ENCODE peak calls at places on chromosomes 7 and 10, in seven cellular contexts. T, J, Q, N, B, Y and C are unnamed samples.

GRCh38 chr7:155653773-155654172 is 9.3 kb downstream of the RBM33 start:
- DNase-seq in T (no peak), J (no peak), Q (no peak), N (no peak), B (no peak), Y (no peak), C (no peak)

GRCh38 chr7:117871778-117872538 is 1.3 kb downstream of the CTTNBP2 start:
- DNase-seq in T (no peak), J (no peak), Q (no peak), N (no peak), B (peak; percentile 47), Y (no peak), C (no peak)

GRCh38 chr10:114483575-114483974 is 79.3 kb upstream of the AFAP1L2 start:
- DNase-seq in T (no peak), J (no peak), Q (no peak), N (no peak), B (no peak), Y (no peak), C (no peak)

GRCh38 chr10:79028456-79029010 is 40.2 kb upstream of the ZMIZ1 start:
- DNase-seq in T (no peak), J (peak; percentile 44), Q (no peak), N (no peak), B (no peak), Y (no peak), C (no peak)

GRCh38 chr7:17946591-17946990 is 6.3 kb upstream of the SNX13 start:
- DNase-seq in T (no peak), J (no peak), Q (no peak), N (no peak), B (no peak), Y (no peak), C (no peak)

GRCh38 chr10:71077143-71077581 is 135.2 kb upstream of the UNC5B start:
- DNase-seq in T (no peak), J (no peak), Q (no peak), N (no peak), B (no peak), Y (no peak), C (no peak)

GRCh38 chr10:129579228-129579627 is 112.2 kb downstream of the MGMT start:
- DNase-seq in T (no peak), J (no peak), Q (no peak), N (no peak), B (no peak), Y (no peak), C (no peak)

GRCh38 chr10:11230706-11231105 is 213.0 kb downstream of the CELF2 start:
- DNase-seq in T (no peak), J (no peak), Q (no peak), N (no peak), B (no peak), Y (no peak), C (no peak)

GRCh38 chr10:109939253-109939961 is 16.1 kb upstream of the XPNPEP1 start:
- DNase-seq in T (no peak), J (no peak), Q (no peak), N (no peak), B (no peak), Y (no peak), C (no peak)

GRCh38 chr10:24973163-24973562 is 20.8 kb upstream of the PRTFDC1 start:
- DNase-seq in T (no peak), J (no peak), Q (no peak), N (no peak), B (no peak), Y (no peak), C (no peak)

GRCh38 chr10:127737563-127738511 is 852 bp downstream of the FOXI2 start:
- DNase-seq in T (no peak), J (no peak), Q (no peak), N (no peak), B (no peak), Y (no peak), C (no peak)

GRCh38 chr7:26038201-26038990 is 113.6 kb upstream of the NFE2L3 start:
- DNase-seq in T (no peak), J (no peak), Q (no peak), N (no peak), B (no peak), Y (no peak), C (no peak)

GRCh38 chr10:73251683-73252444 is 580 bp downstream of the MRPS16 start:
- DNase-seq in T (no peak), J (no peak), Q (no peak), N (no peak), B (no peak), Y (no peak), C (no peak)

GRCh38 chr10:34758447-34758996 is 56.6 kb downstream of the PARD3 start:
- DNase-seq in T (peak; percentile 36), J (no peak), Q (peak; percentile 70), N (no peak), B (no peak), Y (no peak), C (no peak)

GRCh38 chr7:134186022-134186421 is 58.9 kb downstream of the LRGUK start:
- DNase-seq in T (peak; percentile 29), J (no peak), Q (no peak), N (no peak), B (no peak), Y (no peak), C (no peak)

GRCh38 chr10:61987951-61988379 is 86.5 kb downstream of the ARID5B start:
- DNase-seq in T (no peak), J (no peak), Q (no peak), N (no peak), B (no peak), Y (no peak), C (no peak)